ENCODE peak calls at places on chromosomes 7 and 10, in five cellular contexts. One of them, this sample, is unnamed.

GRCh38 chr10:67936416-67936815 is 52.0 kb downstream of the SIRT1 start:
- DNase-seq in germinal center: no peak
- DNase-seq in GM23248: peak; percentile 50
- DNase-seq in CD4-positive, alpha-beta T cell: no peak
- DNase-seq in Ammon's horn: no peak
- DNase-seq in this sample: no peak

GRCh38 chr10:44195120-44196007 is 189.5 kb downstream of the CXCL12 start:
- DNase-seq in GM23248: peak; percentile 95
- DNase-seq in CD4-positive, alpha-beta T cell: no peak
- DNase-seq in Ammon's horn: no peak
- DNase-seq in germinal center: no peak
- DNase-seq in this sample: no peak

GRCh38 chr7:111788426-111788825 is 226.1 kb upstream of the IMMP2L start:
- DNase-seq in CD4-positive, alpha-beta T cell: no peak
- DNase-seq in GM23248: no peak
- DNase-seq in germinal center: no peak
- DNase-seq in Ammon's horn: peak; percentile 14
- DNase-seq in this sample: no peak

GRCh38 chr10:110151467-110151866 is 55.9 kb upstream of the MXI1 start:
- DNase-seq in CD4-positive, alpha-beta T cell: no peak
- DNase-seq in germinal center: no peak
- DNase-seq in Ammon's horn: no peak
- DNase-seq in GM23248: no peak
- DNase-seq in this sample: no peak

GRCh38 chr10:127133672-127134500 is 62.5 kb downstream of the INSYN2A start:
- DNase-seq in germinal center: no peak
- DNase-seq in CD4-positive, alpha-beta T cell: no peak
- DNase-seq in GM23248: peak; percentile 8
- DNase-seq in Ammon's horn: no peak
- DNase-seq in this sample: no peak

GRCh38 chr10:23343591-23344225 is 889 bp downstream of the C10orf67 start:
- DNase-seq in GM23248: no peak
- DNase-seq in germinal center: no peak
- DNase-seq in Ammon's horn: peak; percentile 77
- DNase-seq in CD4-positive, alpha-beta T cell: peak; percentile 26
- DNase-seq in this sample: peak; percentile 30

GRCh38 chr7:147308539-147308938 is 1191.9 kb downstream of the CNTNAP2 start:
- DNase-seq in germinal center: no peak
- DNase-seq in GM23248: peak; percentile 3
- DNase-seq in CD4-positive, alpha-beta T cell: no peak
- DNase-seq in Ammon's horn: no peak
- DNase-seq in this sample: no peak

GRCh38 chr10:52639652-52640051 is 132.9 kb downstream of the MBL2 start:
- DNase-seq in GM23248: peak; percentile 52
- DNase-seq in CD4-positive, alpha-beta T cell: no peak
- DNase-seq in Ammon's horn: no peak
- DNase-seq in germinal center: no peak
- DNase-seq in this sample: no peak

GRCh38 chr7:143416565-143417149 is 8.0 kb upstream of the EPHA1 start:
- DNase-seq in Ammon's horn: no peak
- DNase-seq in CD4-positive, alpha-beta T cell: no peak
- DNase-seq in germinal center: peak; percentile 68
- DNase-seq in GM23248: peak; percentile 60
- DNase-seq in this sample: peak; percentile 68

GRCh38 chr7:2008101-2008935 is 224.4 kb downstream of the MAD1L1 start:
- DNase-seq in GM23248: no peak
- DNase-seq in germinal center: no peak
- DNase-seq in Ammon's horn: no peak
- DNase-seq in CD4-positive, alpha-beta T cell: no peak
- DNase-seq in this sample: no peak

GRCh38 chr7:134804351-134804750 is 24.9 kb downstream of the CALD1 start:
- DNase-seq in CD4-positive, alpha-beta T cell: no peak
- DNase-seq in Ammon's horn: no peak
- DNase-seq in GM23248: peak; percentile 53
- DNase-seq in germinal center: no peak
- DNase-seq in this sample: no peak

GRCh38 chr7:47337021-47337492 is 244.9 kb downstream of the TNS3 start:
- DNase-seq in GM23248: no peak
- DNase-seq in CD4-positive, alpha-beta T cell: no peak
- DNase-seq in germinal center: no peak
- DNase-seq in Ammon's horn: no peak
- DNase-seq in this sample: no peak

GRCh38 chr10:19819419-19820033 is 3.3 kb downstream of the PLXDC2 start:
- DNase-seq in Ammon's horn: peak; percentile 81
- DNase-seq in germinal center: peak; percentile 14
- DNase-seq in CD4-positive, alpha-beta T cell: no peak
- DNase-seq in GM23248: peak; percentile 65
- DNase-seq in this sample: peak; percentile 89

GRCh38 chr7:43735403-43735801 is 6.1 kb upstream of the COA1 start:
- DNase-seq in CD4-positive, alpha-beta T cell: no peak
- DNase-seq in Ammon's horn: no peak
- DNase-seq in germinal center: no peak
- DNase-seq in GM23248: no peak
- DNase-seq in this sample: no peak

GRCh38 chr10:97318772-97319651 is at the start of gene FRAT1:
- DNase-seq in GM23248: peak; percentile 92
- DNase-seq in Ammon's horn: peak; percentile 89
- DNase-seq in germinal center: peak; percentile 78
- DNase-seq in CD4-positive, alpha-beta T cell: peak; percentile 89
- DNase-seq in this sample: peak; percentile 83

GRCh38 chr10:91799580-91799975 is 1.4 kb downstream of the TNKS2 start:
- DNase-seq in Ammon's horn: no peak
- DNase-seq in germinal center: no peak
- DNase-seq in CD4-positive, alpha-beta T cell: no peak
- DNase-seq in GM23248: peak; percentile 80
- DNase-seq in this sample: no peak

GRCh38 chr10:93030409-93030808 is 30.2 kb upstream of the CYP26C1 start:
- DNase-seq in germinal center: no peak
- DNase-seq in GM23248: peak; percentile 89
- DNase-seq in CD4-positive, alpha-beta T cell: no peak
- DNase-seq in Ammon's horn: no peak
- DNase-seq in this sample: no peak

GRCh38 chr10:60733826-60734225 is 44.5 kb upstream of the CDK1 start:
- DNase-seq in CD4-positive, alpha-beta T cell: no peak
- DNase-seq in Ammon's horn: no peak
- DNase-seq in GM23248: no peak
- DNase-seq in germinal center: no peak
- DNase-seq in this sample: no peak

GRCh38 chr7:8640671-8641070 is 207.3 kb downstream of the NXPH1 start:
- DNase-seq in germinal center: no peak
- DNase-seq in CD4-positive, alpha-beta T cell: no peak
- DNase-seq in GM23248: no peak
- DNase-seq in Ammon's horn: no peak
- DNase-seq in this sample: no peak

GRCh38 chr10:88618496-88618895 is 31.9 kb downstream of the LIPJ start:
- DNase-seq in CD4-positive, alpha-beta T cell: no peak
- DNase-seq in germinal center: no peak
- DNase-seq in GM23248: peak; percentile 3
- DNase-seq in Ammon's horn: no peak
- DNase-seq in this sample: no peak

GRCh38 chr7:150852371-150852905 is at the start of gene AOC1:
- DNase-seq in germinal center: no peak
- DNase-seq in GM23248: no peak
- DNase-seq in Ammon's horn: no peak
- DNase-seq in CD4-positive, alpha-beta T cell: no peak
- DNase-seq in this sample: no peak

GRCh38 chr10:125123363-125124113 is 36.8 kb downstream of the CTBP2 start:
- DNase-seq in Ammon's horn: peak; percentile 70
- DNase-seq in germinal center: no peak
- DNase-seq in GM23248: peak; percentile 81
- DNase-seq in CD4-positive, alpha-beta T cell: no peak
- DNase-seq in this sample: peak; percentile 76

GRCh38 chr10:15591431-15591830 is 128.3 kb downstream of the ITGA8 start:
- DNase-seq in germinal center: no peak
- DNase-seq in CD4-positive, alpha-beta T cell: no peak
- DNase-seq in Ammon's horn: no peak
- DNase-seq in GM23248: no peak
- DNase-seq in this sample: no peak